ENCODE peak calls at places on chromosome 17, in four cellular contexts. Y is EH, R is H54, A is GM03348. T is an unnamed sample.

GRCh38 chr17:75740215-75740614 is 19.0 kb downstream of the ITGB4 start:
- DNase-seq in Y (no peak), R (no peak), A (no peak), T (no peak)

GRCh38 chr17:31499771-31500554 is 108.5 kb downstream of the RAB11FIP4 start:
- DNase-seq in Y (peak), R (peak), A (no peak), T (peak)

GRCh38 chr17:19238167-19238505 is 970 bp downstream of the EPN2 start:
- DNase-seq in Y (peak), R (peak), A (peak), T (peak)

GRCh38 chr17:15261063-15261817 is 3.9 kb downstream of the PMP22 start:
- DNase-seq in Y (peak), R (peak), A (peak), T (peak)

GRCh38 chr17:27353469-27354050 is 59.6 kb downstream of the WSB1 start:
- DNase-seq in Y (peak), R (peak), A (peak), T (peak)

GRCh38 chr17:68035131-68035522 is 408 bp upstream of the KPNA2 start:
- DNase-seq in Y (no peak), R (peak), A (no peak), T (no peak)

GRCh38 chr17:38451030-38451839 is 23.0 kb downstream of the ARHGAP23 start:
- DNase-seq in Y (peak), R (peak), A (peak), T (peak)

GRCh38 chr17:44872131-44872768 is 24.6 kb downstream of the HIGD1B start:
- DNase-seq in Y (no peak), R (no peak), A (no peak), T (no peak)

GRCh38 chr17:81534157-81535006 is 6.2 kb downstream of the FSCN2 start:
- DNase-seq in Y (peak), R (no peak), A (no peak), T (no peak)

GRCh38 chr17:73474370-73474988 is 162.7 kb upstream of the CDC42EP4 start:
- DNase-seq in Y (peak), R (peak), A (peak), T (peak)

GRCh38 chr17:46772013-46772878 is 46.2 kb downstream of the WNT3 start:
- DNase-seq in Y (peak), R (peak), A (peak), T (no peak)

GRCh38 chr17:59893617-59894100 is 738 bp downstream of the RPS6KB1 start:
- DNase-seq in Y (peak), R (peak), A (peak), T (peak)

GRCh38 chr17:66466933-66467367 is 164.5 kb downstream of the PRKCA start:
- DNase-seq in Y (peak), R (peak), A (peak), T (peak)

GRCh38 chr17:18027280-18027679 is 11.7 kb downstream of the ATPAF2 start:
- DNase-seq in Y (no peak), R (no peak), A (no peak), T (no peak)

GRCh38 chr17:38637951-38638350 is 32.2 kb upstream of the SRCIN1 start:
- DNase-seq in Y (no peak), R (no peak), A (no peak), T (no peak)

GRCh38 chr17:7063518-7064094 is 16.4 kb downstream of the CLEC10A start:
- DNase-seq in Y (no peak), R (no peak), A (no peak), T (peak)

GRCh38 chr17:45341389-45342158 is 24.8 kb upstream of the MAP3K14 start:
- DNase-seq in Y (peak), R (peak), A (peak), T (peak)

GRCh38 chr17:79191270-79191934 is 116.8 kb downstream of the ENGASE start:
- DNase-seq in Y (no peak), R (no peak), A (no peak), T (no peak)

GRCh38 chr17:27983853-27984252 is 58.6 kb upstream of the NLK start:
- DNase-seq in Y (no peak), R (no peak), A (no peak), T (no peak)

GRCh38 chr17:5823219-5823618 is 238.9 kb upstream of the NLRP1 start:
- DNase-seq in Y (no peak), R (no peak), A (no peak), T (no peak)

GRCh38 chr17:4607773-4608187 is 23.5 kb downstream of the SMTNL2 start:
- DNase-seq in Y (peak), R (no peak), A (no peak), T (peak)

GRCh38 chr17:21674242-21674731 is 18.0 kb upstream of the KCNJ18 start:
- DNase-seq in Y (no peak), R (no peak), A (no peak), T (no peak)

GRCh38 chr17:66625321-66625767 is 209.6 kb upstream of the CACNG5 start:
- DNase-seq in Y (peak), R (peak), A (peak), T (peak)

GRCh38 chr17:27602721-27603445 is 28.1 kb upstream of the LGALS9 start:
- DNase-seq in Y (peak), R (peak), A (peak), T (peak)

GRCh38 chr17:77396610-77397009 is 255.8 kb downstream of the SEC14L1 start:
- DNase-seq in Y (peak), R (no peak), A (peak), T (no peak)

GRCh38 chr17:12290207-12290606 is 269.5 kb downstream of the MAP2K4 start:
- DNase-seq in Y (no peak), R (no peak), A (no peak), T (no peak)

GRCh38 chr17:10051112-10051511 is 146.0 kb upstream of the RCVRN start:
- DNase-seq in Y (no peak), R (no peak), A (peak), T (peak)

GRCh38 chr17:8413321-8413720 is 15.7 kb upstream of the RNF222 start:
- DNase-seq in Y (no peak), R (no peak), A (no peak), T (no peak)

GRCh38 chr17:58417300-58418092 is at the start of gene RNF43:
- DNase-seq in Y (peak), R (peak), A (peak), T (peak)

GRCh38 chr17:50175035-50175788 is 9.4 kb downstream of the SGCA start:
- DNase-seq in Y (peak), R (no peak), A (no peak), T (no peak)